ENCODE peak calls at places on chromosomes 7 and 10, in seven cellular contexts. H, Y, E, K, S, M and C are unnamed samples.

GRCh38 chr7:18495412-18496335 is at the start of gene HDAC9:
- DNase-seq in S (peak), Y (peak), K (no peak), H (no peak), E (peak), M (peak), C (peak)

GRCh38 chr7:157250605-157251228 is 86.1 kb upstream of the DNAJB6 start:
- DNase-seq in Y (peak), M (peak), S (peak), E (peak), K (peak), H (peak), C (no peak)

GRCh38 chr7:98687331-98687863 is 70.3 kb downstream of the NPTX2 start:
- DNase-seq in M (no peak), S (no peak), Y (no peak), E (no peak), K (no peak), H (no peak), C (no peak)

GRCh38 chr7:3033136-3033535 is 10.5 kb downstream of the CARD11 start:
- DNase-seq in E (no peak), Y (no peak), H (no peak), S (no peak), M (no peak), K (no peak), C (no peak)

GRCh38 chr7:101629171-101629570 is at the start of gene MYL10:
- DNase-seq in K (no peak), M (no peak), S (no peak), H (no peak), Y (no peak), E (no peak), C (no peak)

GRCh38 chr10:3467052-3467906 is 294.7 kb upstream of the PITRM1 start:
- DNase-seq in E (peak), S (peak), Y (peak), M (peak), H (peak), K (no peak), C (peak)

GRCh38 chr10:43689955-43690771 is 41.5 kb upstream of the ZNF32 start:
- DNase-seq in E (peak), Y (peak), M (peak), S (peak), H (peak), K (peak), C (no peak)

GRCh38 chr7:919924-920341 is 34.5 kb downstream of the ADAP1 start:
- DNase-seq in H (no peak), S (no peak), M (no peak), E (no peak), K (no peak), Y (no peak), C (no peak)

GRCh38 chr10:78470267-78471103 is 436.8 kb downstream of the RPS24 start:
- DNase-seq in E (peak), K (peak), Y (no peak), M (no peak), S (no peak), H (peak), C (no peak)

GRCh38 chr10:44786451-44786850 is 124.7 kb upstream of the TMEM72 start:
- DNase-seq in E (peak), M (peak), Y (peak), K (no peak), H (no peak), S (no peak), C (no peak)

GRCh38 chr10:32205666-32206065 is 141.3 kb downstream of the EPC1 start:
- DNase-seq in H (no peak), K (no peak), M (no peak), E (peak), Y (peak), S (no peak), C (no peak)

GRCh38 chr7:117212969-117213877 is 109.6 kb downstream of the WNT2 start:
- DNase-seq in K (peak), H (peak), Y (peak), M (peak), S (peak), E (peak), C (no peak)

GRCh38 chr10:102628451-102628911 is 15.8 kb upstream of the TRIM8 start:
- DNase-seq in Y (peak), S (no peak), H (peak), K (no peak), E (peak), M (peak), C (peak)

GRCh38 chr7:13016036-13016581 is 328.7 kb downstream of the ARL4A start:
- DNase-seq in H (no peak), K (no peak), E (no peak), M (no peak), S (no peak), Y (no peak), C (no peak)

GRCh38 chr10:20932606-20933005 is 35.5 kb upstream of the NEBL start:
- DNase-seq in Y (no peak), H (no peak), K (no peak), S (no peak), M (no peak), E (no peak), C (no peak)

GRCh38 chr7:158924956-158925355 is 68.6 kb downstream of the DYNC2I1 start:
- DNase-seq in S (no peak), E (peak), K (no peak), H (peak), Y (peak), M (no peak), C (no peak)

GRCh38 chr10:56874950-56875349 is 513.9 kb upstream of the ZWINT start:
- DNase-seq in M (peak), H (no peak), Y (no peak), K (no peak), E (no peak), S (no peak), C (no peak)

GRCh38 chr10:110919349-110919931 is at the start of gene SHOC2:
- DNase-seq in Y (peak), E (no peak), H (peak), M (peak), S (peak), K (no peak), C (peak)

GRCh38 chr7:39228946-39229345 is 251.2 kb downstream of the POU6F2 start:
- DNase-seq in S (no peak), K (no peak), H (peak), M (no peak), E (peak), Y (peak), C (no peak)

GRCh38 chr7:83410989-83411591 is 237.8 kb downstream of the SEMA3E start:
- DNase-seq in K (peak), S (peak), M (peak), H (peak), E (peak), Y (peak), C (peak)

GRCh38 chr10:8056891-8057331 is 2.4 kb downstream of the GATA3 start:
- DNase-seq in M (no peak), S (no peak), H (no peak), K (no peak), Y (no peak), E (no peak), C (no peak)
- TF ChIP-seq EZH2 in M (no peak), S (no peak), H (no peak), K (no peak), Y (no peak), E (no peak), C (no peak)

DNA sequence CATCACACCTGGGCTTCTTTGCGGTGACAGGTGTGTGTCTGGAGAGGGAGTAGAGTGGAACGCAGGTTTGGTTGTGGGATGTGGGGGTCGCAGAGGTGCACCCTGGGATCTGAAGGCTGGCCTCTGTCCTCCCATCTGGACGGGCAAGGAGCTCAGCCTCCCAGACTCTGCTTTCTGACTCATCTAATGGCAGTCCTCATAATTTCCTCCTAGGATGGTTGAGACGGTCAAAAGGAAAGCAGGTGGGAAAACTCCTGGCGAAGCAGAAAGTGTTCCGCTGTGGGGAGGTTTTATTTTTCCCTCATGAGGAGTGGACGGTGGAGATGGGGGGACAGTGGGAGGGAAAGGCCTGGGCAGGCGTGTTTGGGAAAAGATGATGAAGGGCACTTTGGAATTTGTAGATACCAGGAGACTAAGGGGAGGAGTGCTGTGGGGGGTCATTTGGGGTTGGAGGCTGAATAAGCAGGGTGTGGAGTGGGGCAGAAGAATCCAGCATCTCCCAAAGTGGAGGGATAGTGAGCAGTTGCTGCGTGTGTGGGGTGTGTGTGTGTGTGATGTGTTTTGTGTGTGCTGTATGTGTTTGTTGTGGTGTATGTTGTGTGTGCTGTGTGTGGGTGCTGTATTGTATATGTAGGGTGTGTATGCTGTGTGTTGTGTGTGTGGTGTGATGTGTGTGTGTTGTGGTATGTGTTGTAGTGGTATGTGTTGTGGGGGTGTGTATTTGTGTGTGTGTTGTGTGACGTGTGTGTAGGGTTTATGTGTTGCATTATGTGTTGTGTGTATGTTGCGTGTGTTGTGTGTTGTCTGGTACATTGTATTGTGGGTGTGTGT is 97.2 kb upstream of the PODXL start:
- DNase-seq in S (no peak), E (peak), M (peak), K (no peak), H (peak), Y (peak), C (peak)
- H3K4me3 ChIP-seq in S (no peak), E (no peak), M (no peak), K (no peak), H (no peak), Y (peak), C (peak)

GRCh38 chr10:133227256-133227655 is 2.8 kb upstream of the UTF1 start:
- DNase-seq in Y (no peak), K (no peak), E (no peak), S (no peak), H (no peak), M (no peak), C (no peak)

GRCh38 chr10:133231244-133231945 is 1.4 kb downstream of the UTF1 start:
- DNase-seq in E (no peak), M (no peak), K (no peak), S (no peak), Y (no peak), H (no peak), C (no peak)

GRCh38 chr10:133230023-133230319 is at the start of gene UTF1:
- DNase-seq in S (no peak), M (no peak), Y (no peak), H (no peak), E (no peak), K (no peak), C (no peak)

GRCh38 chr10:133230387-133231195 is 574 bp downstream of the UTF1 start:
- DNase-seq in M (peak), S (no peak), E (no peak), Y (no peak), H (no peak), K (no peak), C (no peak)

GRCh38 chr10:133229265-133230022 is 573 bp upstream of the UTF1 start:
- DNase-seq in S (no peak), Y (peak), H (no peak), M (no peak), K (no peak), E (no peak), C (no peak)
- TF ChIP-seq EZH2 in S (peak), Y (peak), H (no peak), M (peak), K (no peak), E (peak), C (no peak)

GRCh38 chr10:100182908-100183307 is 2.9 kb downstream of the ERLIN1 start:
- DNase-seq in H (no peak), K (no peak), M (no peak), E (no peak), S (peak), Y (no peak), C (no peak)

GRCh38 chr10:100185364-100186252 is at the start of gene ERLIN1:
- DNase-seq in Y (peak), M (peak), S (peak), E (peak), H (peak), K (peak), C (peak)

GRCh38 chr10:100184426-100185219 is 1.2 kb downstream of the ERLIN1 start:
- DNase-seq in K (peak), Y (peak), M (peak), S (peak), E (peak), H (peak), C (no peak)

GRCh38 chr10:100182281-100182680 is 3.5 kb downstream of the ERLIN1 start:
- DNase-seq in E (no peak), H (no peak), Y (no peak), K (no peak), S (peak), M (no peak), C (no peak)

DNA sequence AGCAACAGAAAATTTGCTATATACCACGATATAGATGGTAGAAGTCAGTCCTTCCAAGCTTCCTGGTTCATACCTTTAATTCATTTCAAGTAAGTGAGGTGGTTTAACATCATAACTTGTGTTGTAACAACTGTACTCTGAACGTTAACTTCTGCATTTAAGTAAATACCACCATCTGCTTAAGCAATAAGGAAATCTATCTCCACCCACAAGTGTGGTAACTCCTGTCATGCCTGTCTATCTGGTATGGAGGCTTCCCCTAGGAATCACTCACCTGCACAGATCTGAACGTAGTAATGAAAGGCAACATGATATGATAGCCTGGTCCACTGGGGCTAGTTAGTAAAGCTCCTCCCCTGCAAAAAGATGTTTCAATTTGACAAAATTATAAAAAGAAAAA is 2.3 kb downstream of the ERLIN1 start:
- DNase-seq in M (peak), H (peak), K (peak), Y (peak), E (no peak), S (no peak), C (peak)
- H3K4me3 ChIP-seq in M (no peak), H (peak), K (no peak), Y (no peak), E (no peak), S (peak), C (peak)

DNA sequence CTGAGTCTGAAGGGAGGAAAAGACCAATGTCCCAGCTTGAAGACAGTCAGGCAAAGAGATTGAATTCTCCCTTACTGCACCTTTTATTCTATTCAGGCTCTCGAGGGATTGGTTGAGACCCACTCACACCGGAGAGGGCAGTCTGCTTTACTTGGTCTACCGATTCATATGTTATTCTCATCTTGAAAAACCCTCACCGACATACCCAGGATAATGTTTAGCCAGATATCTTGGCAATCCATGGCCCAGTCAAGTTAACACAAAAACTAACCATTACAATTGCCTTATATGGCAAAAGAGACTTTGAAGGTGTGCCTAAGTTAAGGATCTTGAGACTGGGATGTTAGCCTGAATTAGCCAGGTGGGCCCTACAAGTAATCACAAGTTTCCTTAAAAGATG is 53.8 kb upstream of the BET1 start:
- DNase-seq in M (no peak), H (no peak), E (no peak), S (no peak), K (no peak), Y (no peak), C (no peak)
- TF ChIP-seq EZH2 in M (no peak), H (no peak), E (no peak), S (no peak), K (no peak), Y (no peak), C (no peak)

GRCh38 chr7:6650086-6650485 is 13.0 kb downstream of the ZNF316 start:
- DNase-seq in M (no peak), K (no peak), S (no peak), H (no peak), E (no peak), Y (no peak), C (no peak)
- H3K4me3 ChIP-seq in M (no peak), K (no peak), S (no peak), H (no peak), E (no peak), Y (no peak), C (no peak)

GRCh38 chr7:50667338-50667737 is 102.1 kb upstream of the DDC start:
- DNase-seq in K (no peak), M (no peak), Y (no peak), H (no peak), E (peak), S (no peak), C (no peak)
- TF ChIP-seq EZH2 in K (no peak), M (no peak), Y (no peak), H (no peak), E (no peak), S (no peak), C (no peak)